ENCODE peak calls at places on chromosome 21, in six cellular contexts. Y is cardiac muscle cell; C is left ventricle myocardium inferior; U is stimulated activated naive CD8-positive, alpha-beta T cell treated with anti-CD3 and anti-CD28 coated beads, Interleukin-15, Interleukin-2, amounts not matched to agents 100 U/mL and 50 U/mL, for 24 hours; L is activated T-cell treated with anti-CD3 and anti-CD28 coated beads for 1 hour; Q is C1 segment of cervical spinal cord. D is an unnamed sample.

GRCh38 chr21:34223376-34223775 is 140.4 kb upstream of the KCNE2 start:
- DNase-seq in Y (no peak), C (no peak), L (no peak), Q (no peak), U (no peak), D (no peak)

GRCh38 chr21:25561668-25562641 is 45.3 kb downstream of the MRPL39 start:
- DNase-seq in L (peak), Y (peak), C (peak), U (peak), Q (no peak), D (no peak)

GRCh38 chr21:43676391-43676790 is 17.0 kb downstream of the RRP1B start:
- DNase-seq in L (no peak), C (no peak), Q (no peak), Y (no peak), U (no peak), D (no peak)

GRCh38 chr21:17759546-17760178 is 59.5 kb downstream of the C21orf91 start:
- DNase-seq in Y (no peak), C (no peak), U (no peak), L (no peak), Q (no peak), D (no peak)

GRCh38 chr21:42220138-42220701 is 1.3 kb downstream of the ABCG1 start:
- DNase-seq in C (peak), L (peak), Q (peak), Y (peak), U (peak), D (peak)

GRCh38 chr21:44263221-44263671 is 1.5 kb upstream of the DNMT3L start:
- DNase-seq in Q (no peak), L (no peak), U (no peak), Y (no peak), C (no peak), D (no peak)

GRCh38 chr21:38244885-38245869 is 11.6 kb upstream of the KCNJ15 start:
- DNase-seq in Q (no peak), U (peak), L (peak), C (no peak), Y (peak), D (no peak)

GRCh38 chr21:31609081-31609480 is 50.4 kb upstream of the SOD1 start:
- DNase-seq in Y (no peak), Q (no peak), L (no peak), C (no peak), U (no peak), D (no peak)

GRCh38 chr21:39556176-39556575 is 56.6 kb upstream of the B3GALT5 start:
- DNase-seq in Y (no peak), C (no peak), Q (no peak), L (no peak), U (no peak), D (no peak)

GRCh38 chr21:43331962-43332458 is 94.9 kb downstream of the SIK1 start:
- DNase-seq in Q (peak), L (no peak), U (no peak), C (no peak), Y (peak), D (peak)

GRCh38 chr21:25171438-25171837 is 435.8 kb downstream of the MRPL39 start:
- DNase-seq in C (no peak), Y (peak), Q (no peak), U (no peak), L (no peak), D (no peak)

GRCh38 chr21:26956216-26956615 is 10.7 kb downstream of the ADAMTS5 start:
- DNase-seq in Y (no peak), U (no peak), C (no peak), Q (no peak), L (no peak), D (no peak)

D was measured in anterior cingulate cortex.